ENCODE peak calls at places on chromosomes 7 and 10, in eight cellular contexts. F is brain microvascular endothelial cell; T is PC-3; P is naive thymus-derived CD4-positive, alpha-beta T cell; R is OCI-LY7; E is IMR-90; X is mucosa of descending colon; U is GM12865. V is an unnamed sample.

GRCh38 chr10:23534328-23534727 is 95.5 kb downstream of the OTUD1 start:
- DNase-seq in F (no peak), T (no peak), P (no peak), R (peak), E (no peak), X (no peak), U (no peak), V (no peak)

GRCh38 chr10:81873932-81874816 is 820 bp upstream of the NRG3 start:
- DNase-seq in F (peak), T (no peak), P (no peak), R (no peak), E (no peak), X (peak), U (no peak), V (no peak)

GRCh38 chr7:30970594-30971094 is 6.9 kb downstream of the GHRHR start:
- DNase-seq in F (no peak), T (peak), P (no peak), R (peak), E (no peak), X (no peak), U (peak), V (no peak)

GRCh38 chr7:6637544-6638229 is 569 bp downstream of the ZNF316 start:
- DNase-seq in F (no peak), T (peak), P (peak), R (peak), E (peak), X (peak), U (peak), V (peak)

GRCh38 chr7:156180451-156181229 is 368.4 kb upstream of the SHH start:
- DNase-seq in F (no peak), T (no peak), P (no peak), R (no peak), E (no peak), X (no peak), U (no peak), V (no peak)

GRCh38 chr7:77933394-77933793 is 134.8 kb downstream of the PHTF2 start:
- DNase-seq in F (peak), T (peak), P (no peak), R (no peak), E (peak), X (no peak), U (no peak), V (no peak)

GRCh38 chr7:17300012-17300411 is 1.6 kb downstream of the AHR start:
- DNase-seq in F (no peak), T (no peak), P (peak), R (no peak), E (no peak), X (no peak), U (no peak), V (no peak)

GRCh38 chr10:62594093-62594520 is 210.4 kb upstream of the ADO start:
- DNase-seq in F (peak), T (peak), P (no peak), R (peak), E (peak), X (no peak), U (peak), V (peak)

DNA sequence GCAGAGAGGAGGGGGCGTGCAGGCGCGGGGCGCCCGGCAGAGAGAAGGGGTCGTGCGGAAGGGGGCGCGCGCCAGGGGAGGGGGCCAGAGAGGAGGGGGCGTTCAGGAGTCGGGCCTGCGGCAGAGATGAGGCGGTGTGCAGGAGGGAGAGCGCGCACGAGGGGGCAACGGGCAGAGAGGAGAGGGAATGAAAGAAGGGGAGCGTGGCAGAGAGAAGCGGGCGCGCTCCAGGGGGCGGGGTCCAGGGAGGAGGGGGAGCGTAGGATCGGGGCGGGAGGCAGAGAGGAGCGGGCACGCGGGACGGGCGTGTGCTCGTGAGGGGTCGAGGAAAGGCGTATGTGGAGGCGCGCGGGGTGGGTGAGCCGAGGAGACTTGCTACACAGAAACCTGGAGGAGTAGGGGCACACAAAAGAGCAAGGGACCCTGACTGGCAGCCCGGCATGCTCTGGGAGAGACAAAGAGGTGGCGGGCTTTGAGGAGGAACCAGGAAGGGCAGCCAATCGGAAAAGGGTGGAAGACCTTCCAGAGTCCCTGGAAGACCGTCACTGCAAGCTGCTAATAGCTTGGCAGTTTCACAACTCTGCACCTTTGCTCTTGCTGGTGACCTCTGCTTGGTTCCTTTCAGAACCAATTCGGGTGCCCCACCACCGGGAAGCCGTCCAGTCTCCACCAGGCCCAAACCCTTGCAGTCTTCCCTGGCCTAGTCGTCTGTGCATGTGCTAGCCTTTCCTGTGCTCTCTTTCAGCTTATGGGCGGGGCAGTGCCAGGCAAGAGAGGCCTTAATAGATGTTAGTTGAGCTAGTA is 621 bp downstream of the DYDC2 start:
- DNase-seq in F (no peak), T (no peak), P (no peak), R (no peak), E (no peak), X (no peak), U (no peak), V (no peak)
- H3K4me3 ChIP-seq in F (peak), T (no peak), P (no peak), R (no peak), E (no peak), X (no peak), U (no peak), V (no peak)

DNA sequence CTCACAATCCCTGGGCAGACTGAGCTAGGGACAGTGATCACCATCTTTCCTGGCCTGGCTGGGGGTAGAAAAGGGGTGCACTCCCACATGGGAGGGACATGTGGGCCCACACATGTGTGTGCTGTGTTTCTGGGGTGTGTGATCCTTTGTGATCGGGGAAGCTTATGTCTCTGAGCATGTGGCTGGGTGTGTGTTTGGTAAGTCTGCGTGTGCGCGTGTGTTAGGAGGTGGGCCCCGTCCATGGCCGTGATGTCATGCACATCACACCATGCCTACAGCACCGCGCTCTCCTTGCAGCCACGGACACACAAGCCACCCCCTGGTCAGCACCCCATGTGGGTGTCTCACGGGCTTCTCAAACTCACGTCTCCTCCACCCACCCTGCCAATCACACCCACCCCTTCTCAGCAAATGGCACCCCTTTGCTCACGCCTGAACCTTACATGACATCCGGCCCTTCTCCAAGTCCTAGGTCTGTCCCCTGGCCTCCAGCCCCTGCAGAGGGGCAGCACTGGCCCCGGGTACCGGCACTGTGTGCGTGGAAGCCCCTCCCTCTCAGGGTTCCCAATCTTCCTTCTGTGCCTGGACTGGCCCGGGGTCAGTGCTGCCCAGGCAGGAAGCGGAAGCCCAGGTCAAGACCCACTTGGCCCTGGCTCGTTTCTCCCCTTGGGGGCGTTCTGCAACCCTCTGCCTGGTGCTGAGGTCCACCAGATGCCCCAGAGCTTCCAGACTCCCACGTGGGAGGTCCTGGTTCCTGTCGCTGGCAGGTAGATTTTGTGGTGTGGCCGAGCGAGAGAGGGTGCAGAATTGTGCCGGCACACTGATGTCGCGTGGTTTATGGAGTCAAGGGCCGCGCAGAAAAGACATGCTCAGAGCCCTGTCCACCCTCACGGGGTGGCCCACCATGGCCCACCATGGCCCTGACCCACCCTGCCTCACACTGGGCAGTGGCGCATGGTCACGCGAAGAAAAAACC is 12.6 kb downstream of the SLC29A4 start:
- DNase-seq in F (no peak), T (no peak), P (no peak), R (no peak), E (no peak), X (no peak), U (no peak), V (no peak)
- H3K4me3 ChIP-seq in F (no peak), T (no peak), P (no peak), R (no peak), E (no peak), X (no peak), U (no peak), V (no peak)

GRCh38 chr7:2017483-2017891 is 215.3 kb downstream of the MAD1L1 start:
- DNase-seq in F (no peak), T (no peak), P (no peak), R (no peak), E (no peak), X (no peak), U (no peak), V (no peak)

GRCh38 chr7:2019693-2020511 is 212.8 kb downstream of the MAD1L1 start:
- DNase-seq in F (peak), T (no peak), P (peak), R (no peak), E (peak), X (peak), U (peak), V (peak)

GRCh38 chr7:2017914-2018785 is 214.6 kb downstream of the MAD1L1 start:
- DNase-seq in F (no peak), T (no peak), P (no peak), R (no peak), E (no peak), X (peak), U (no peak), V (no peak)

GRCh38 chr7:2016761-2017482 is 215.8 kb downstream of the MAD1L1 start:
- DNase-seq in F (no peak), T (no peak), P (no peak), R (no peak), E (no peak), X (no peak), U (no peak), V (no peak)

GRCh38 chr7:2018786-2019692 is 213.7 kb downstream of the MAD1L1 start:
- DNase-seq in F (peak), T (peak), P (no peak), R (no peak), E (peak), X (peak), U (no peak), V (no peak)
- H3K4me3 ChIP-seq in F (no peak), T (no peak), P (no peak), R (no peak), E (no peak), X (no peak), U (no peak), V (no peak)

DNA sequence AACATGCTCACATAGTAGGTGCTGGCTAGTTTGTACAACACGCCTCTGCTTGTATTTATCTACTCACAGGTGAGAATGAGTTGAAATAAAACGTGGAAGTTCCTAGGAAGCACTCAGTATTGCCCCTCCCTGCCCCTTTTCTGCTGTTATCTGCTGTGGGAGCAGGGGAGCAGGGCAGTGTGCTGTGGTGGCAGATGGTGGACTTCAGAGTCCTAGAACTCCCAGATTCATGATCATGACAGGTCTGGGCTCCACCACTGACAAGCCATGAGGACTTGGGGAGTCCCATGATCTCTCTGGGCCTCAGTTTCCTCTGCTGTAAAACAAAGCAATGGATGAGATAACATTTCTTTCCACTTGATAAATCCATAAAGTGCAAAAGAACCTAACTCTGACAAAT is 11.6 kb upstream of the PRKCQ start:
- DNase-seq in F (no peak), T (no peak), P (no peak), R (no peak), E (no peak), X (no peak), U (no peak), V (no peak)
- H3K4me3 ChIP-seq in F (no peak), T (no peak), P (peak), R (no peak), E (no peak), X (no peak), U (no peak), V (no peak)